ENCODE peak calls at places on chromosome 11, in nine cellular contexts. T is activated effector memory CD4-positive, alpha-beta T cell treated with anti-CD3 and anti-CD28 coated beads, Interleukin-2, amount 50 U/mL, for 16 hours; B is activated T-helper 1 cell treated with anti-CD3 and anti-CD28 coated beads, Interleukin-12 subunit alpha, Interleukin-12 subunit beta, Interleukin-2, Interleukin-4 antibody, amounts not matched to agents 30 ng/mL and 10 ng/mL and 1 ng/mL, durations not matched to agents 14 hours and 24 hours and 36 hours; H is LoVo; M is ELR; K is NCI-H69; X is GM06990; O is activated naive CD4-positive, alpha-beta T cell; J is NCI-H1105 treated with DMSO at 0.1 percent for 48 hours. U is an unnamed sample.

GRCh38 chr11:64226507-64227051 is 505 bp downstream of the NUDT22 start:
- DNase-seq in T (peak; percentile 83), B (peak; percentile 57), H (peak; percentile 59), M (peak; percentile 30), K (peak; percentile 81), X (peak; percentile 82), O (no peak), J (peak; percentile 81), U (no peak)

GRCh38 chr11:113615773-113616172 is 90.3 kb downstream of the TMPRSS5 start:
- DNase-seq in T (no peak), B (no peak), H (no peak), M (no peak), K (peak; percentile 50), X (no peak), O (no peak), J (no peak), U (peak; percentile 8)

GRCh38 chr11:111206472-111206871 is 39.1 kb upstream of the POU2AF2 start:
- DNase-seq in T (no peak), B (no peak), H (no peak), M (peak; percentile 62), K (no peak), X (no peak), O (no peak), J (no peak), U (no peak)

GRCh38 chr11:84089072-84090057 is 803.2 kb upstream of the CCDC90B start:
- DNase-seq in T (no peak), B (no peak), H (no peak), M (no peak), K (peak; percentile 75), X (no peak), O (no peak), J (peak; percentile 86), U (peak; percentile 20)

GRCh38 chr11:45079943-45080719 is 66.3 kb upstream of the PRDM11 start:
- DNase-seq in T (peak; percentile 82), B (peak; percentile 44), H (no peak), M (no peak), K (no peak), X (peak; percentile 54), O (no peak), J (no peak), U (no peak)

GRCh38 chr11:96098511-96099241 is 174.8 kb upstream of the MTMR2 start:
- DNase-seq in T (no peak), B (no peak), H (peak; percentile 33), M (peak; percentile 42), K (no peak), X (no peak), O (no peak), J (no peak), U (no peak)

GRCh38 chr11:69683764-69684333 is 8.7 kb upstream of the LTO1 start:
- DNase-seq in T (no peak), B (no peak), H (peak; percentile 39), M (peak; percentile 50), K (peak; percentile 51), X (no peak), O (no peak), J (no peak), U (no peak)

GRCh38 chr11:987671-988070 is 48.8 kb downstream of the MUC6 start:
- DNase-seq in T (no peak), B (no peak), H (no peak), M (no peak), K (no peak), X (no peak), O (no peak), J (no peak), U (no peak)

GRCh38 chr11:56296877-56297276 is 4.8 kb upstream of the OR8H1 start:
- DNase-seq in T (no peak), B (no peak), H (no peak), M (no peak), K (no peak), X (no peak), O (no peak), J (no peak), U (no peak)

GRCh38 chr11:65113361-65113756 is 1.7 kb downstream of the TM7SF2 start:
- DNase-seq in T (no peak), B (no peak), H (peak; percentile 26), M (peak; percentile 15), K (peak; percentile 63), X (no peak), O (no peak), J (peak; percentile 41), U (no peak)

GRCh38 chr11:32334822-32335221 is 100.5 kb downstream of the WT1 start:
- DNase-seq in T (peak; percentile 66), B (no peak), H (no peak), M (no peak), K (peak; percentile 21), X (no peak), O (no peak), J (no peak), U (no peak)

GRCh38 chr11:129852125-129852740 is 36.6 kb downstream of the TMEM45B start:
- DNase-seq in T (no peak), B (no peak), H (no peak), M (no peak), K (no peak), X (no peak), O (no peak), J (no peak), U (no peak)

GRCh38 chr11:79564288-79564925 is 123.6 kb upstream of the TENM4 start:
- DNase-seq in T (no peak), B (no peak), H (peak; percentile 3), M (no peak), K (no peak), X (no peak), O (no peak), J (no peak), U (no peak)

GRCh38 chr11:111911563-111912401 is at the start of gene CRYAB:
- DNase-seq in T (no peak), B (no peak), H (peak; percentile 25), M (peak; percentile 40), K (no peak), X (no peak), O (no peak), J (no peak), U (peak; percentile 99)

GRCh38 chr11:10076458-10077141 is 217.4 kb downstream of the SBF2 start:
- DNase-seq in T (peak; percentile 73), B (peak; percentile 10), H (peak; percentile 5), M (peak; percentile 53), K (peak; percentile 52), X (peak; percentile 24), O (no peak), J (no peak), U (peak; percentile 16)

GRCh38 chr11:66363805-66364535 is 7.6 kb downstream of the SLC29A2 start:
- DNase-seq in T (peak; percentile 90), B (peak; percentile 50), H (no peak), M (peak; percentile 48), K (peak; percentile 53), X (no peak), O (peak; percentile 71), J (no peak), U (no peak)

GRCh38 chr11:64384981-64385952 is 26.3 kb downstream of the RPS6KA4 start:
- DNase-seq in T (no peak), B (no peak), H (no peak), M (peak; percentile 28), K (peak; percentile 49), X (no peak), O (no peak), J (no peak), U (no peak)

GRCh38 chr11:44564653-44565007 is 833 bp upstream of the CD82 start:
- DNase-seq in T (no peak), B (no peak), H (peak; percentile 61), M (peak; percentile 84), K (peak; percentile 92), X (no peak), O (no peak), J (peak; percentile 96), U (peak; percentile 78)

GRCh38 chr11:114059278-114059983 is at the start of gene ZBTB16:
- DNase-seq in T (peak; percentile 84), B (no peak), H (no peak), M (no peak), K (peak; percentile 92), X (no peak), O (no peak), J (peak; percentile 87), U (no peak)

GRCh38 chr11:104333977-104334376 is 170.0 kb upstream of the PDGFD start:
- DNase-seq in T (no peak), B (no peak), H (no peak), M (peak; percentile 30), K (peak; percentile 63), X (no peak), O (no peak), J (no peak), U (no peak)

GRCh38 chr11:79940976-79941735 is 500.3 kb upstream of the TENM4 start:
- DNase-seq in T (no peak), B (no peak), H (no peak), M (peak; percentile 54), K (no peak), X (no peak), O (no peak), J (no peak), U (no peak)

GRCh38 chr11:4641501-4641900 is 2.3 kb upstream of the OR51E1 start:
- DNase-seq in T (no peak), B (no peak), H (no peak), M (no peak), K (no peak), X (no peak), O (no peak), J (no peak), U (no peak)

GRCh38 chr11:128437137-128437536 is 150.2 kb downstream of the ETS1 start:
- DNase-seq in T (no peak), B (no peak), H (no peak), M (no peak), K (no peak), X (no peak), O (no peak), J (no peak), U (no peak)

GRCh38 chr11:66070604-66071325 is 693 bp downstream of the PACS1 start:
- DNase-seq in T (peak; percentile 77), B (no peak), H (no peak), M (peak; percentile 68), K (peak; percentile 54), X (peak; percentile 37), O (no peak), J (peak; percentile 7), U (no peak)

GRCh38 chr11:116454020-116454645 is 318.7 kb downstream of the BUD13 start:
- DNase-seq in T (no peak), B (no peak), H (peak; percentile 48), M (peak; percentile 46), K (peak; percentile 85), X (no peak), O (no peak), J (peak; percentile 28), U (no peak)

GRCh38 chr11:19711911-19712280 is 741 bp upstream of the NAV2 start:
- DNase-seq in T (peak; percentile 66), B (peak; percentile 11), H (no peak), M (no peak), K (no peak), X (no peak), O (no peak), J (peak; percentile 7), U (no peak)

GRCh38 chr11:11408436-11409221 is 55.6 kb upstream of the CSNK2A3 start:
- DNase-seq in T (no peak), B (no peak), H (no peak), M (no peak), K (peak; percentile 47), X (no peak), O (no peak), J (no peak), U (no peak)

GRCh38 chr11:73958521-73959141 is 7.8 kb downstream of the DNAJB13 start:
- DNase-seq in T (no peak), B (no peak), H (no peak), M (no peak), K (no peak), X (no peak), O (no peak), J (no peak), U (no peak)

GRCh38 chr11:65429069-65429681 is 6.6 kb downstream of the NEAT1 start:
- DNase-seq in T (peak; percentile 63), B (no peak), H (no peak), M (peak; percentile 66), K (peak; percentile 67), X (peak; percentile 35), O (no peak), J (no peak), U (no peak)

GRCh38 chr11:69343401-69344321 is 49.7 kb downstream of the MYEOV start:
- DNase-seq in T (no peak), B (no peak), H (no peak), M (no peak), K (no peak), X (no peak), O (no peak), J (no peak), U (no peak)

GRCh38 chr11:113203332-113203731 is 111.1 kb upstream of the TTC12 start:
- DNase-seq in T (no peak), B (no peak), H (no peak), M (no peak), K (no peak), X (no peak), O (no peak), J (no peak), U (no peak)

U was measured in retinal pigment epithelial cell.